ENCODE peak calls at places on chromosomes 1 and 21, in four cellular contexts. R is AG10803, G is bronchial epithelial cell, K is body of pancreas. Q is an unnamed sample.

GRCh38 chr1:230267338-230268065 is 158.6 kb downstream of the PGBD5 start:
- DNase-seq in G (no peak), R (no peak), K (peak; percentile 53), Q (no peak)

GRCh38 chr21:36753556-36753955 is 54.6 kb downstream of the SIM2 start:
- DNase-seq in G (peak; percentile 42), K (no peak), R (peak; percentile 56), Q (peak; percentile 44)

GRCh38 chr1:46596846-46597245 is 7.2 kb downstream of the MKNK1 start:
- DNase-seq in R (no peak), K (no peak), G (no peak), Q (no peak)

GRCh38 chr1:51906306-51907078 is 28.0 kb upstream of the NRDC start:
- DNase-seq in R (peak; percentile 68), K (no peak), G (no peak), Q (peak; percentile 71)

GRCh38 chr21:35420658-35421057 is 371.6 kb upstream of the RUNX1 start:
- DNase-seq in K (no peak), R (no peak), G (no peak), Q (no peak)

GRCh38 chr21:17679002-17679600 is 66.4 kb upstream of the BTG3 start:
- DNase-seq in K (no peak), R (peak; percentile 74), G (peak; percentile 72), Q (peak; percentile 82)

GRCh38 chr1:226891846-226892533 is 21.6 kb downstream of the PSEN2 start:
- DNase-seq in K (no peak), R (no peak), G (peak; percentile 18), Q (no peak)

GRCh38 chr1:84972377-84972987 is 24.4 kb downstream of the MCOLN2 start:
- DNase-seq in G (no peak), R (no peak), K (no peak), Q (peak; percentile 13)

GRCh38 chr21:32094792-32095191 is 184.1 kb downstream of the MIS18A start:
- DNase-seq in G (no peak), R (peak; percentile 40), K (no peak), Q (peak; percentile 28)

GRCh38 chr1:174131032-174131638 is 28.2 kb upstream of the RABGAP1L start:
- DNase-seq in G (no peak), K (no peak), R (no peak), Q (no peak)

GRCh38 chr1:207455183-207455754 is 1.1 kb downstream of the CR2 start:
- DNase-seq in K (no peak), G (no peak), R (no peak), Q (no peak)

GRCh38 chr1:165062346-165062745 is 294.2 kb downstream of the LMX1A start:
- DNase-seq in G (no peak), R (no peak), K (no peak), Q (no peak)

GRCh38 chr1:150420560-150421265 is 56.8 kb downstream of the RPRD2 start:
- DNase-seq in R (peak; percentile 30), K (no peak), G (no peak), Q (peak; percentile 67)

GRCh38 chr1:162550925-162551324 is 10.6 kb upstream of the UAP1 start:
- DNase-seq in R (no peak), G (peak; percentile 26), K (peak; percentile 34), Q (no peak)

GRCh38 chr1:29669912-29670311 is 433.6 kb downstream of the PTPRU start:
- DNase-seq in K (no peak), R (no peak), G (no peak), Q (no peak)

GRCh38 chr21:29335720-29336119 is 37.0 kb downstream of the BACH1 start:
- DNase-seq in G (peak; percentile 48), R (peak; percentile 46), K (no peak), Q (peak; percentile 45)
- TF ChIP-seq CTCF in G (no peak), R (peak; percentile 21), K (no peak), Q (no peak)

GRCh38 chr1:114670083-114671010 is 498 bp upstream of the DENND2C start:
- DNase-seq in R (peak; percentile 87), G (peak; percentile 98), K (peak; percentile 96), Q (peak; percentile 81)
- H3K4me3 ChIP-seq in R (peak overlapping the region; percentile 85), G (peak overlapping the region; percentile 82), K (peak overlapping the region; percentile 76), Q (peak overlapping the region; percentile 74)

DNA sequence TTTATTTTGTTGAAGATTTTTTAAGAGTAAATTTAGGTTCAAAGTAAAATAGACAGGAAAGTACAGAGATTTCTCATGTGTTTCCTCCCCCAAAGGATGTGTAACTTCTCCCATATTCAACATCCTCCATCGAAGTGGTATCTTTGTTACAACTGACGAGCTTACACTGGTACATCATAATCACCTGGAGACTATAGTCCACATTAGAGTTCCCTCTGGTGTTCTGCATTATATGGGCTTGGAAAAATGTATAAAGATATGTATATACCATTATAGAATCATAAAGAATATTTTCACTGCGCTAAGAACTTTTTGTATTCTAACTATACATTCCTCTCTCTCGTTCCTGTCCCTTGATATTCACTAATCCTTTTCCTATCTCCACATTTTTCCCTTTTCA is 203.7 kb downstream of the AMY1C start:
- DNase-seq in K (no peak), R (no peak), G (peak; percentile 20), Q (no peak)
- TF ChIP-seq CTCF in K (no peak), R (no peak), G (peak; percentile 27), Q (no peak)

DNA sequence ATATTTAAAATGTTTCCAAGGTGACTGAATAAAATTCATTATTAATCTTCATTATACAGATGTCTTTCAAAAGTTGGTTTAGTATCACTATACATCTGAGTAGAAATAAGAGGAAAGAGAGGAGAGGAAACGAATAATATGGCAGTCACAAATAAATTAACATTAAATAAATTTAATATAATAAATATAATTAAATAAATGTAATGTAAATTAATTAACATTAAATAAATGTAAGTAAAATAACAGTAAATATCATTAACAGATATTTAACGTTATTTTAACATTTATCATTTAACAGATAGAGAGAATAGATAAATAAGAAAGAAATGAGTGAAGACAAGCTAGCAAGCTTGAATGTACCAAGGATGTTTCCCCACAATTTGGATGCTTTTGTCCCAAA is 592.7 kb downstream of the NEGR1 start:
- DNase-seq in G (no peak), R (no peak), K (no peak), Q (no peak)
- H3K4me3 ChIP-seq in G (no peak overlapping the region), R (no peak overlapping the region), K (no peak overlapping the region), Q (no peak overlapping the region)